ENCODE peak calls at places on chromosomes 3 and 15, in nine cellular contexts. R is transverse colon, P is fibroblast of mammary gland, X is fibroblast of lung, C is HL-60, N is ovary, H is astrocyte of the spinal cord, D is A549, I is astrocyte. Q is an unnamed sample.
A peak's percentile ranks its signal among the peaks of the same experiment; 100 is the strongest.

GRCh38 chr3:124878561-124879394 is 8.4 kb downstream of the ITGB5 start:
- DNase-seq in R (peak; percentile 16), P (peak; percentile 99), X (peak; percentile 96), C (no peak), N (peak; percentile 39), H (peak; percentile 90), D (peak; percentile 98), I (peak; percentile 98), Q (peak; percentile 97)

GRCh38 chr15:97866994-97867393 is 93.5 kb upstream of the ARRDC4 start:
- DNase-seq in R (no peak), P (no peak), X (no peak), C (no peak), N (no peak), H (no peak), D (no peak), I (no peak), Q (no peak)

GRCh38 chr3:164940737-164941136 is 137.6 kb downstream of the SI start:
- DNase-seq in R (no peak), P (no peak), X (no peak), C (no peak), N (no peak), H (peak; percentile 22), D (no peak), I (peak; percentile 5), Q (no peak)

GRCh38 chr3:195001961-195002861 is 268.7 kb downstream of the XXYLT1 start:
- DNase-seq in R (peak; percentile 78), P (peak; percentile 35), X (peak; percentile 36), C (peak; percentile 57), N (no peak), H (peak; percentile 43), D (peak; percentile 48), I (no peak), Q (peak; percentile 32)

GRCh38 chr3:51706021-51706485 is 815 bp upstream of the GRM2 start:
- DNase-seq in R (no peak), P (no peak), X (no peak), C (no peak), N (no peak), H (no peak), D (no peak), I (no peak), Q (no peak)

GRCh38 chr3:105532251-105532650 is 165.5 kb downstream of the ALCAM start:
- DNase-seq in R (no peak), P (no peak), X (no peak), C (no peak), N (no peak), H (no peak), D (no peak), I (no peak), Q (no peak)

GRCh38 chr3:194395201-194395600 is 3.9 kb downstream of the GP5 start:
- DNase-seq in R (no peak), P (peak; percentile 20), X (peak; percentile 58), C (no peak), N (no peak), H (no peak), D (no peak), I (no peak), Q (no peak)

GRCh38 chr3:110248666-110249065 is 823.0 kb upstream of the NECTIN3 start:
- DNase-seq in R (no peak), P (peak; percentile 10), X (peak; percentile 5), C (no peak), N (no peak), H (peak; percentile 26), D (no peak), I (no peak), Q (no peak)

GRCh38 chr3:108461641-108462040 is 48.8 kb downstream of the MYH15 start:
- DNase-seq in R (no peak), P (peak; percentile 30), X (peak; percentile 15), C (no peak), N (no peak), H (no peak), D (no peak), I (no peak), Q (peak; percentile 72)

GRCh38 chr3:44120721-44121582 is 120.7 kb upstream of the TOPAZ1 start:
- DNase-seq in R (no peak), P (peak; percentile 29), X (no peak), C (no peak), N (no peak), H (no peak), D (no peak), I (no peak), Q (no peak)

GRCh38 chr3:64685331-64685799 is 2.4 kb downstream of the ADAMTS9 start:
- DNase-seq in R (peak; percentile 48), P (peak; percentile 71), X (peak; percentile 86), C (no peak), N (peak; percentile 90), H (peak; percentile 60), D (no peak), I (peak; percentile 51), Q (peak; percentile 65)

GRCh38 chr3:100042144-100042543 is 72.2 kb downstream of the FILIP1L start:
- DNase-seq in R (no peak), P (peak; percentile 84), X (peak; percentile 90), C (no peak), N (no peak), H (peak; percentile 89), D (peak; percentile 48), I (peak; percentile 97), Q (peak; percentile 97)

GRCh38 chr3:16174389-16174788 is at the start of gene GALNT15:
- DNase-seq in R (peak; percentile 70), P (peak; percentile 100), X (peak; percentile 99), C (no peak), N (peak; percentile 80), H (peak; percentile 94), D (no peak), I (peak; percentile 98), Q (peak; percentile 98)

GRCh38 chr3:173538410-173538809 is 140.9 kb downstream of the NLGN1 start:
- DNase-seq in R (no peak), P (no peak), X (no peak), C (no peak), N (no peak), H (no peak), D (no peak), I (no peak), Q (no peak)

GRCh38 chr3:158668506-158668905 is 3.9 kb downstream of the LXN start:
- DNase-seq in R (no peak), P (peak; percentile 53), X (peak; percentile 76), C (no peak), N (no peak), H (peak; percentile 80), D (no peak), I (peak; percentile 89), Q (peak; percentile 77)

GRCh38 chr3:158672293-158673176 is at the start of gene LXN:
- DNase-seq in R (peak; percentile 93), P (peak; percentile 82), X (peak; percentile 86), C (peak; percentile 31), N (peak; percentile 81), H (peak; percentile 87), D (peak; percentile 89), I (peak; percentile 66), Q (peak; percentile 81)
- TF ChIP-seq CTCF in R (peak; percentile 79), P (peak; percentile 81), X (peak; percentile 89), C (peak; percentile 10), N (peak; percentile 68), H (peak; percentile 88), D (peak; percentile 66), I (peak; percentile 53), Q (peak; percentile 89)

GRCh38 chr3:159039286-159039685 is 237.4 kb downstream of the MFSD1 start:
- DNase-seq in R (no peak), P (no peak), X (no peak), C (no peak), N (no peak), H (no peak), D (no peak), I (no peak), Q (no peak)

DNA sequence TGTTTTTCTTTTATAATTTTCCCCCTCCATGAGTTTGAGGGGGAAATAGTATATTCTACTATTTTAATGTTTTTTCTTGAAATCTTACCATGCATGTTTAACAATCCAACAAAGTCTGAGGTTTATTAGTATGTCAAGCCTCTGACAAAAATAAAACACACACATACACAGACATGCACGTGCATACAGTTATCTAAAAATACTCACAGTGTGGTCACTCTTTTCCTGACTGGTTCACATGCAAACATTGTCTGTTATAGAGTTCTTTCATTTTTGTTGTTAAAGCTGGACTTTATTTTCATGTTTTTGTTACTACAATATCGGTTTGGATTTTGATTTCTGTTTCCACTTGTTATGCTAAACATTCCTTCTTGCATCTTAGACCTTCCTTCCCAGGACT is 236.6 kb downstream of the MFSD1 start:
- DNase-seq in R (no peak), P (no peak), X (no peak), C (no peak), N (no peak), H (no peak), D (no peak), I (no peak), Q (no peak)
- H3K4me3 ChIP-seq in R (no peak overlapping the region), P (no peak overlapping the region), X (no peak overlapping the region), C (no peak overlapping the region), N (no peak overlapping the region), H (no peak overlapping the region), D (no peak overlapping the region), I (no peak overlapping the region), Q (no peak overlapping the region)

GRCh38 chr3:172461530-172462138 is 13.4 kb upstream of the GHSR start:
- DNase-seq in R (no peak), P (peak; percentile 42), X (peak; percentile 33), C (no peak), N (no peak), H (peak; percentile 28), D (peak; percentile 33), I (no peak), Q (peak; percentile 45)

GRCh38 chr3:172454180-172454579 is 5.9 kb upstream of the GHSR start:
- DNase-seq in R (no peak), P (peak; percentile 17), X (no peak), C (no peak), N (no peak), H (no peak), D (no peak), I (no peak), Q (no peak)

GRCh38 chr3:172456404-172456803 is 8.1 kb upstream of the GHSR start:
- DNase-seq in R (no peak), P (no peak), X (no peak), C (no peak), N (no peak), H (no peak), D (no peak), I (no peak), Q (no peak)
- TF ChIP-seq CTCF in R (no peak), P (no peak), X (no peak), C (no peak), N (no peak), H (no peak), D (no peak), I (no peak), Q (no peak)

GRCh38 chr3:104526901-104527401 is 839.8 kb upstream of the ALCAM start:
- DNase-seq in R (no peak), P (no peak), X (no peak), C (no peak), N (no peak), H (no peak), D (no peak), I (no peak), Q (no peak)
- H3K4me3 ChIP-seq in R (no peak overlapping the region), P (no peak overlapping the region), X (no peak overlapping the region), C (no peak overlapping the region), N (no peak overlapping the region), H (no peak overlapping the region), D (no peak overlapping the region), I (no peak overlapping the region), Q (no peak overlapping the region)